ENCODE peak calls at places on chromosomes 6 and 20, in six cellular contexts. One of them, this sample, is unnamed.
A peak's percentile ranks its signal among the peaks of the same experiment; 100 is the strongest.

GRCh38 chr6:154432533-154433476 is 76.2 kb upstream of the IPCEF1 start:
- DNase-seq in colonic mucosa: no peak
- DNase-seq in natural killer cell: no peak
- DNase-seq in neural progenitor cell: no peak
- DNase-seq in spleen: no peak
- DNase-seq in astrocyte: peak; percentile 48
- DNase-seq in this sample: no peak

GRCh38 chr6:34178361-34179105 is 32.6 kb upstream of the GRM4 start:
- DNase-seq in colonic mucosa: no peak
- DNase-seq in natural killer cell: no peak
- DNase-seq in neural progenitor cell: no peak
- DNase-seq in spleen: no peak
- DNase-seq in astrocyte: no peak
- DNase-seq in this sample: no peak

GRCh38 chr6:124073021-124073420 is 269.4 kb downstream of the NKAIN2 start:
- DNase-seq in colonic mucosa: no peak
- DNase-seq in natural killer cell: no peak
- DNase-seq in neural progenitor cell: peak; percentile 53
- DNase-seq in spleen: no peak
- DNase-seq in astrocyte: peak; percentile 12
- DNase-seq in this sample: no peak

GRCh38 chr20:38123021-38123587 is 42.0 kb downstream of the TGM2 start:
- DNase-seq in colonic mucosa: peak; percentile 17
- DNase-seq in natural killer cell: no peak
- DNase-seq in neural progenitor cell: peak; percentile 11
- DNase-seq in spleen: peak; percentile 10
- DNase-seq in astrocyte: peak; percentile 68
- DNase-seq in this sample: no peak

GRCh38 chr6:15073883-15074465 is 171.9 kb upstream of the JARID2 start:
- DNase-seq in colonic mucosa: no peak
- DNase-seq in natural killer cell: no peak
- DNase-seq in neural progenitor cell: no peak
- DNase-seq in spleen: no peak
- DNase-seq in astrocyte: no peak
- DNase-seq in this sample: no peak

GRCh38 chr6:159483259-159483658 is 209.8 kb downstream of the SOD2 start:
- DNase-seq in colonic mucosa: no peak
- DNase-seq in natural killer cell: no peak
- DNase-seq in neural progenitor cell: no peak
- DNase-seq in spleen: no peak
- DNase-seq in astrocyte: no peak
- DNase-seq in this sample: no peak

GRCh38 chr20:3980260-3981131 is 34.9 kb downstream of the RNF24 start:
- DNase-seq in colonic mucosa: no peak
- DNase-seq in natural killer cell: no peak
- DNase-seq in neural progenitor cell: no peak
- DNase-seq in spleen: no peak
- DNase-seq in astrocyte: peak; percentile 47
- DNase-seq in this sample: no peak

GRCh38 chr20:22582960-22583772 is 1.2 kb downstream of the FOXA2 start:
- DNase-seq in colonic mucosa: no peak
- DNase-seq in natural killer cell: no peak
- DNase-seq in neural progenitor cell: peak; percentile 66
- DNase-seq in spleen: no peak
- DNase-seq in astrocyte: no peak
- DNase-seq in this sample: no peak

GRCh38 chr20:53828673-53829085 is 235.0 kb upstream of the ZNF217 start:
- DNase-seq in colonic mucosa: peak; percentile 49
- DNase-seq in natural killer cell: no peak
- DNase-seq in neural progenitor cell: peak; percentile 26
- DNase-seq in spleen: no peak
- DNase-seq in astrocyte: peak; percentile 91
- DNase-seq in this sample: no peak
- TF ChIP-seq CTCF in colonic mucosa: no peak
- TF ChIP-seq CTCF in natural killer cell: no peak
- TF ChIP-seq CTCF in neural progenitor cell: no peak
- TF ChIP-seq CTCF in spleen: no peak
- TF ChIP-seq CTCF in astrocyte: no peak
- TF ChIP-seq CTCF in this sample: no peak

GRCh38 chr20:6976096-6976495 is 208.6 kb downstream of the BMP2 start:
- DNase-seq in colonic mucosa: no peak
- DNase-seq in natural killer cell: no peak
- DNase-seq in neural progenitor cell: no peak
- DNase-seq in spleen: no peak
- DNase-seq in astrocyte: peak; percentile 39
- DNase-seq in this sample: no peak

GRCh38 chr20:6974819-6975218 is 207.3 kb downstream of the BMP2 start:
- DNase-seq in colonic mucosa: no peak
- DNase-seq in natural killer cell: no peak
- DNase-seq in neural progenitor cell: no peak
- DNase-seq in spleen: no peak
- DNase-seq in astrocyte: no peak
- DNase-seq in this sample: no peak

GRCh38 chr20:6975326-6975725 is 207.8 kb downstream of the BMP2 start:
- DNase-seq in colonic mucosa: no peak
- DNase-seq in natural killer cell: no peak
- DNase-seq in neural progenitor cell: no peak
- DNase-seq in spleen: no peak
- DNase-seq in astrocyte: no peak
- DNase-seq in this sample: no peak

DNA sequence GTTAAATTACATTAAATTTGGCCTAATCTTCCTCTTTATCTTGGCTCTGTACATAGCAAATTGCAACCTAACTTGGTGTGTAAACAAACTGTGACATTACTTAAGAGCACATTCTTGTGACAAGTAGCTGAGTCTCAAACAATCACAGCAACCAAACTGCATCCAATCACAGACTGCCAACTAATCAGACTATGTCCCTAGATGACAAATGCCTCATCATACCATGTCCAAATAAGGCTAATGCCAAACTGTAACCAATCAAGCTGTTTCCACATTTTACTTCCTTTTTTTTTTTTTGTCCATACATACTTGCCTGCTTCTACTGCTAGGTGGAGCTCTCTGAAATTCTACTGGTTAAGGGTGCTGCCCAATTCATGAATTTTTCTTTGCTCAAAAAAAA is 209.0 kb downstream of the BMP2 start:
- DNase-seq in colonic mucosa: no peak
- DNase-seq in natural killer cell: no peak
- DNase-seq in neural progenitor cell: no peak
- DNase-seq in spleen: no peak
- DNase-seq in astrocyte: no peak
- DNase-seq in this sample: no peak
- TF ChIP-seq CTCF in colonic mucosa: no peak
- TF ChIP-seq CTCF in natural killer cell: no peak
- TF ChIP-seq CTCF in neural progenitor cell: no peak
- TF ChIP-seq CTCF in spleen: no peak
- TF ChIP-seq CTCF in astrocyte: no peak
- TF ChIP-seq CTCF in this sample: no peak

DNA sequence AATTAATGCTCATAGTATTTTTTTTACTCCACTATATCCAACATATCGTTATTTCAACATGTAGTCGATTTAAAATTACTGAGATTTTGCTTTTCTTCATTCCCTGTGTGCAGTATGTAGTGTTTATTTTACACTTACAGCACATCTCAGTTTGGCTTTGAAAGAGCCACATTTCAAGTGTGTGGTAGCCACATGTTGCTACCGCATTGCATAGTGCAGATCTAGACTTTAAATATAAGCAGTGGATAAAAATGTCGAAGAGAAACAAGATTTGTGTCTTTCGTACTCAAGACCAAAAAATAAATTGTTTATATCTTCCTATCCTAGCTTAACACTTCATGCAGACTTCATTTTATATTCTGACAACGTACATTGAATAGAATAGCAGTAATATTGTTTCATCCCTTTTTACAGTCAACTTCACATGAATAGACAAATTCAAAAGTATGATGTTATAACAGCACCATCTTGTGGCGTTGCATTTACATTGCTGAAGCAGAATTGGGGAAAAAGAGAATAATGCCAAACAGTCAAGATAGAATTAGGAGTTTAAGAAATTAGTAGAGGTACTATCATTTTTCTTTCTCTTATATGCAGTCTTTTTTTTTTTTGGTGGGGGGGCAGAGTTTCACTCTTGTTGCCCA is 29.9 kb downstream of the FBXO5 start:
- DNase-seq in colonic mucosa: no peak
- DNase-seq in natural killer cell: no peak
- DNase-seq in neural progenitor cell: peak; percentile 37
- DNase-seq in spleen: no peak
- DNase-seq in astrocyte: peak; percentile 32
- DNase-seq in this sample: no peak
- TF ChIP-seq CTCF in colonic mucosa: no peak
- TF ChIP-seq CTCF in natural killer cell: no peak
- TF ChIP-seq CTCF in neural progenitor cell: peak; percentile 75
- TF ChIP-seq CTCF in spleen: peak; percentile 35
- TF ChIP-seq CTCF in astrocyte: peak; percentile 69
- TF ChIP-seq CTCF in this sample: no peak

GRCh38 chr6:143677891-143678737 is at the start of gene PHACTR2:
- DNase-seq in colonic mucosa: peak; percentile 73
- DNase-seq in natural killer cell: peak; percentile 22
- DNase-seq in neural progenitor cell: peak; percentile 96
- DNase-seq in spleen: peak; percentile 88
- DNase-seq in astrocyte: peak; percentile 73
- DNase-seq in this sample: peak; percentile 28
- TF ChIP-seq CTCF in colonic mucosa: no peak
- TF ChIP-seq CTCF in natural killer cell: no peak
- TF ChIP-seq CTCF in neural progenitor cell: no peak
- TF ChIP-seq CTCF in spleen: no peak
- TF ChIP-seq CTCF in astrocyte: no peak
- TF ChIP-seq CTCF in this sample: no peak

This sample was measured in activated B cell treated with CpG ODN at 0.5 μM for 24 hours.